ENCODE peak calls at places on chromosomes 16 and 17, in ten cellular contexts. H is stimulated activated CD4-positive, alpha-beta T cell treated with anti-CD3 and anti-CD28 coated beads, TNF-alpha, amount 100 ng/mL, for 24 hours; K is NCI-H2081; J is left ventricle myocardium inferior; Z is NAMALWA; W is omental fat pad; O is activated naive CD4-positive, alpha-beta T cell; F is amniotic stem cell; M is anterior cingulate cortex; A is adrenal gland. D is an unnamed sample.

GRCh38 chr16:69077251-69077650 is 28.2 kb upstream of the HAS3 start:
- DNase-seq in M (no peak), Z (no peak), K (no peak), H (no peak), W (no peak), J (no peak), A (no peak), F (peak), O (no peak), D (no peak)

GRCh38 chr17:37429039-37429438 is 22.4 kb downstream of the TADA2A start:
- DNase-seq in Z (no peak), O (no peak), M (no peak), A (no peak), W (no peak), F (no peak), J (no peak), H (no peak), K (no peak), D (no peak)

GRCh38 chr17:71423871-71424546 is 696.8 kb upstream of the SOX9 start:
- DNase-seq in Z (no peak), H (no peak), J (no peak), M (no peak), O (no peak), F (no peak), K (peak), W (no peak), A (no peak), D (no peak)

GRCh38 chr17:77273397-77274136 is 132.8 kb downstream of the SEC14L1 start:
- DNase-seq in Z (no peak), A (no peak), W (no peak), H (no peak), O (no peak), F (no peak), J (no peak), K (no peak), M (no peak), D (no peak)

GRCh38 chr17:77875051-77875780 is 83.3 kb upstream of the TNRC6C start:
- DNase-seq in H (no peak), A (no peak), K (no peak), W (no peak), O (no peak), F (peak), M (no peak), J (no peak), Z (no peak), D (no peak)

GRCh38 chr16:59385953-59386352 is 651.8 kb upstream of the GOT2 start:
- DNase-seq in K (no peak), O (no peak), Z (no peak), W (no peak), F (no peak), H (no peak), M (no peak), A (peak), J (no peak), D (no peak)

GRCh38 chr16:4873091-4873490 is 25.8 kb downstream of the UBN1 start:
- DNase-seq in Z (no peak), W (no peak), M (no peak), K (no peak), H (no peak), A (no peak), F (no peak), J (no peak), O (no peak), D (no peak)

GRCh38 chr16:79158337-79158736 is 442.2 kb downstream of the MAF start:
- DNase-seq in M (no peak), K (no peak), H (no peak), A (no peak), F (no peak), J (no peak), Z (no peak), W (no peak), O (no peak), D (no peak)

GRCh38 chr16:2091722-2092620 is 43.7 kb downstream of the PKD1 start:
- DNase-seq in H (no peak), F (no peak), Z (no peak), W (no peak), K (no peak), M (no peak), A (no peak), J (no peak), O (no peak), D (no peak)

GRCh38 chr17:64262422-64263260 is at the start of gene TEX2:
- DNase-seq in F (peak), M (no peak), H (peak), J (peak), W (no peak), O (peak), A (peak), Z (peak), K (peak), D (no peak)

GRCh38 chr17:48500435-48501426 is 30.1 kb downstream of the HOXB1 start:
- DNase-seq in Z (no peak), A (no peak), K (no peak), M (no peak), O (no peak), F (no peak), H (no peak), W (no peak), J (no peak), D (no peak)

GRCh38 chr16:73350707-73351452 is 303.0 kb upstream of the ZFHX3 start:
- DNase-seq in W (no peak), O (no peak), K (no peak), M (no peak), Z (no peak), H (no peak), A (peak), J (no peak), F (no peak), D (no peak)

GRCh38 chr16:83888672-83889044 is 10.3 kb upstream of the MLYCD start:
- DNase-seq in H (no peak), J (no peak), W (no peak), M (no peak), O (no peak), A (no peak), Z (no peak), F (no peak), K (no peak), D (no peak)

GRCh38 chr17:2975469-2975958 is 87.9 kb downstream of the OR1D5 start:
- DNase-seq in Z (no peak), A (peak), K (peak), O (no peak), M (no peak), H (no peak), F (no peak), W (no peak), J (no peak), D (peak)

GRCh38 chr16:82005491-82005830 is 5.8 kb downstream of the SDR42E1 start:
- DNase-seq in W (no peak), K (no peak), J (no peak), O (no peak), H (no peak), M (no peak), A (no peak), F (no peak), Z (no peak), D (no peak)

GRCh38 chr16:57341441-57342303 is 16.9 kb upstream of the CCL22 start:
- DNase-seq in Z (no peak), K (no peak), H (no peak), F (peak), J (no peak), A (no peak), M (no peak), O (no peak), W (no peak), D (no peak)

GRCh38 chr17:64095144-64095882 is 34.6 kb downstream of the ERN1 start:
- DNase-seq in J (no peak), M (no peak), O (no peak), Z (no peak), W (no peak), A (no peak), F (no peak), K (peak), H (no peak), D (peak)

GRCh38 chr17:18102640-18103039 is 5.9 kb upstream of the MYO15A start:
- DNase-seq in K (no peak), W (no peak), A (no peak), O (no peak), M (no peak), Z (peak), H (no peak), J (no peak), F (no peak), D (no peak)

GRCh38 chr16:72015124-72015523 is 6.6 kb downstream of the DHODH start:
- DNase-seq in K (no peak), A (no peak), F (no peak), H (no peak), O (no peak), W (no peak), Z (no peak), M (no peak), J (no peak), D (no peak)

GRCh38 chr17:73013816-73014663 is 78.4 kb downstream of the SLC39A11 start:
- DNase-seq in Z (peak), J (no peak), A (no peak), W (no peak), K (peak), M (no peak), F (no peak), H (no peak), O (no peak), D (no peak)

GRCh38 chr17:76867578-76868175 is 527 bp upstream of the MGAT5B start:
- DNase-seq in K (no peak), Z (no peak), J (no peak), O (no peak), M (no peak), A (no peak), H (no peak), F (no peak), W (no peak), D (no peak)

D was measured in SHP77 treated with DMSO at 0.1 percent for 48 hours.